ENCODE peak calls at places on chromosomes 4 and X, in six cellular contexts. Q is neuronal stem cell; F is effector memory CD4-positive, alpha-beta T cell; R is stomach; Y is CD4-positive, alpha-beta T cell; P is breast epithelium. A is an unnamed sample. For H3K9me3, the result is how much of the 10 kb centered on the place peaks cover.

GRCh38 chr4:16607693-16608092 is 290.8 kb downstream of the LDB2 start:
- DNase-seq in P (no peak), F (no peak), Y (no peak), R (no peak), Q (no peak), A (no peak)

GRCh38 chr4:81330018-81330417 is 115.0 kb upstream of the PRKG2 start:
- DNase-seq in Q (no peak), P (no peak), R (no peak), Y (no peak), F (no peak), A (no peak)

GRCh38 chrX:31063114-31063513 is 8.7 kb downstream of the FTHL17 start:
- DNase-seq in F (no peak), Y (no peak), R (no peak), Q (no peak), P (no peak), A (no peak)

GRCh38 chrX:24260827-24261550 is 52.9 kb downstream of the SUPT20HL2 start:
- DNase-seq in F (no peak), R (no peak), Q (no peak), P (no peak), Y (no peak), A (no peak)

GRCh38 chr4:2416564-2417195 is 1.8 kb downstream of the ZFYVE28 start:
- DNase-seq in F (no peak), Q (peak), R (peak), Y (no peak), P (no peak), A (no peak)

GRCh38 chr4:94957030-94957429 is 199.3 kb downstream of the BMPR1B start:
- DNase-seq in Q (peak), F (no peak), Y (no peak), P (no peak), R (no peak), A (no peak)

GRCh38 chrX:119708936-119709335 is 16.0 kb upstream of the SEPTIN6 start:
- DNase-seq in Q (no peak), F (no peak), P (no peak), R (no peak), Y (no peak), A (no peak)

GRCh38 chr4:153676984-153677383 is 7.1 kb upstream of the TLR2 start:
- DNase-seq in Q (no peak), F (no peak), R (no peak), P (no peak), Y (no peak), A (no peak)

GRCh38 chr4:155891058-155891457 is 12.4 kb upstream of the TDO2 start:
- DNase-seq in Y (no peak), F (no peak), P (no peak), Q (no peak), R (no peak), A (no peak)

GRCh38 chr4:61580721-61581377 is 380.7 kb downstream of the ADGRL3 start:
- DNase-seq in P (no peak), F (no peak), Q (no peak), Y (no peak), R (no peak), A (no peak)

GRCh38 chr4:168449740-168450442 is 30.4 kb downstream of the DDX60L start:
- DNase-seq in Q (no peak), P (no peak), R (no peak), F (no peak), Y (no peak), A (no peak)

GRCh38 chrX:108712886-108713285 is 23.5 kb downstream of the IRS4 start:
- DNase-seq in Y (no peak), P (no peak), R (no peak), F (no peak), Q (no peak), A (no peak)

GRCh38 chr4:52721968-52722814 is 29.0 kb downstream of the ERVMER34-1 start:
- DNase-seq in F (peak), Q (peak), P (peak), Y (peak), R (peak), A (peak)

GRCh38 chr4:2362286-2363055 is 56.0 kb downstream of the ZFYVE28 start:
- DNase-seq in R (no peak), Y (no peak), F (no peak), P (peak), Q (no peak), A (no peak)

GRCh38 chr4:7900351-7900750 is 39.3 kb downstream of the AFAP1 start:
- DNase-seq in Y (no peak), Q (no peak), P (no peak), R (no peak), F (no peak), A (no peak)

GRCh38 chrX:153524234-153524633 is 6.8 kb downstream of the ATP2B3 start:
- DNase-seq in F (no peak), P (no peak), R (no peak), Y (no peak), Q (no peak), A (no peak)

GRCh38 chrX:153526801-153527599 is 9.6 kb downstream of the ATP2B3 start:
- DNase-seq in Q (no peak), Y (no peak), P (no peak), R (no peak), F (no peak), A (no peak)

GRCh38 chrX:153526040-153526439 is 8.6 kb downstream of the ATP2B3 start:
- DNase-seq in R (no peak), F (no peak), Y (no peak), Q (no peak), P (no peak), A (no peak)

GRCh38 chrX:153523269-153523668 is 5.8 kb downstream of the ATP2B3 start:
- DNase-seq in Q (no peak), P (no peak), Y (no peak), R (no peak), F (no peak), A (no peak)

DNA sequence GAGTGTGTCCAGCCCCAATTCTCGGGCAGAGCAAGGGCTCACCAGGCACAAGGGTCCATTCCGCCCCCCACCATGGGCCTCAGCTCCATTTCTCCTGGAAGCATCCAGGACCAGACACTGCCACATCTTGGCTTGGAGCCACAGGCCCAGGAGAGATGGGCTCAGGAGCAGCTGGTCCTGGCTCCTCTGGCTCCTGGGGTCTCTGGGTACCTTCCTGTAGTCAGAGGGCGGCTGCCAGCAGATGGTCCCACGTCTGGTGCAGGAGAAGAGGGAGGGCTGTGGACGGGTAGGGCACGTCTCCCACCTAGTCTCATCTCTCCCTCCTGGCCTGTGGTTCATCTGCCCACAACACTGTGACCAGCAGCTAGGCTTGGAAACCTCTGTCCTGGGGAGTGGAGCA is 8.0 kb downstream of the ATP2B3 start:
- DNase-seq in R (no peak), Q (no peak), Y (no peak), F (no peak), P (no peak), A (no peak)
- H3K9me3 ChIP-seq in R (under half), Q (under half), Y (under half), F (under half), P (under half), A (under half)

GRCh38 chrX:66233206-66233605 is 69.2 kb downstream of the HEPH start:
- DNase-seq in R (no peak), Y (no peak), P (no peak), F (no peak), Q (no peak), A (no peak)
- H3K9me3 ChIP-seq in R (under half), Y (under half), P (under half), F (under half), Q (under half), A (under half)

GRCh38 chrX:75655627-75656026 is 129.4 kb downstream of the MAGEE2 start:
- DNase-seq in P (no peak), R (no peak), Y (no peak), F (no peak), Q (no peak), A (no peak)
- H3K9me3 ChIP-seq in P (under half), R (under half), Y (under half), F (under half), Q (under half), A (under half)

GRCh38 chr4:159828687-159829086 is 725.8 kb downstream of the RAPGEF2 start:
- DNase-seq in R (no peak), P (no peak), Q (no peak), F (no peak), Y (no peak), A (no peak)
- H3K9me3 ChIP-seq in R (under half), P (under half), Q (under half), F (under half), Y (under half), A (under half)

DNA sequence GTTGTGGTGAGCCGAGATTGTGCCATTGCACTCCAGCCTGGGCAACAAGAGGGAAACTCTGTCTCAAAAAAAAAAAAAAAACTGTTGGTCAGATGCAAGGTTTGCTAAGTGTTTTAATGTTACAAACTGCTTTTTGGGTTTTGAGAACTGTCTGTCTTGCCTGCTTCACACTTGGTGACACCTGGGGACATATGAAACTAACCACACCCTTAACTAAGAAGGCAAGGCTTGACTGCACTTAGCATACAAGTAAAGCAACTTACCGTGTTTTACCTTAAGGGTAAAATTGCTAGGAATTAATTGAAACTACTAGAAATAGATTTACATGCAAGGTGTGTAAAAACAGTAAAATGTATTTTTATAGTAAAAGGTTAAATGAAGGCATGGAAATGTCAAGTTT is 180.4 kb downstream of the OR13H1 start:
- DNase-seq in Q (no peak), Y (no peak), R (no peak), F (no peak), P (no peak), A (no peak)
- H3K9me3 ChIP-seq in Q (under half), Y (under half), R (under half), F (under half), P (under half), A (under half)

DNA sequence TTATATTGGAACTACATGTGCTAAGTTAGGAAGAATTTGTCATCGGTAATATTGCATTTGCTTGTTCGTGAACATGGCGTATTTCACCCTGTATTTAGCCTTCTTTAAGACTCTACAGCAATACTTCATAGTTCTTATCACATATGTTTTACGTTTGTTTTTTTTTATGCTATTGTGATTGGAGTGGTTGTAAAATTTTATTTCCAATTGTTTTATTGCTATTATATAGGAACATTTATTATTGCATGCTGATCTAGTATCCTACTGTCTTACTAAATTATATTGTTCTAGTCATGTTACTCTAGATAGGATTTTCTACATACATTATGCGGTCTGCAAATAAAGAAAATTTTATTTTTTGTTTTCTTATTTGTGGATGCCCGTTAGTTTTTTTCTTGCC is 107.4 kb downstream of the KDM6A start:
- DNase-seq in F (no peak), R (no peak), P (no peak), Q (no peak), Y (no peak), A (no peak)
- H3K9me3 ChIP-seq in F (under half), R (under half), P (under half), Q (under half), Y (under half), A (under half)

GRCh38 chrX:80207327-80207726 is 192.8 kb downstream of the TBX22 start:
- DNase-seq in P (no peak), R (no peak), F (no peak), Q (no peak), Y (no peak), A (no peak)

GRCh38 chrX:80206647-80207046 is 192.1 kb downstream of the TBX22 start:
- DNase-seq in F (no peak), Q (no peak), Y (no peak), R (no peak), P (no peak), A (no peak)
- H3K9me3 ChIP-seq in F (under half), Q (under half), Y (under half), R (under half), P (under half), A (under half)